ENCODE peak calls at places on chromosomes 3 and 15, in five cellular contexts. M is myocyte, N is H7, K is HFF-Myc, Y is substantia nigra. P is an unnamed sample.

GRCh38 chr3:41768363-41768762 is 193.5 kb downstream of the ULK4 start:
- DNase-seq in M (no peak), N (no peak), K (no peak), Y (no peak), P (no peak)

GRCh38 chr15:48283361-48284157 is 47.7 kb upstream of the DUT start:
- DNase-seq in M (no peak), N (no peak), K (no peak), Y (no peak), P (no peak)

GRCh38 chr3:187041362-187042061 is 97.8 kb downstream of the RPL39L start:
- DNase-seq in M (no peak), N (no peak), K (no peak), Y (no peak), P (peak)

GRCh38 chr3:36381311-36381956 is 1.1 kb downstream of the STAC start:
- DNase-seq in M (no peak), N (peak), K (no peak), Y (no peak), P (no peak)

GRCh38 chr15:77525411-77525811 is 104.7 kb downstream of the HMG20A start:
- DNase-seq in M (no peak), N (peak), K (no peak), Y (no peak), P (no peak)

GRCh38 chr15:95495033-95495541 is 835.4 kb upstream of the NR2F2 start:
- DNase-seq in M (no peak), N (peak), K (no peak), Y (peak), P (no peak)

GRCh38 chr3:12345141-12345561 is 56.3 kb downstream of the PPARG start:
- DNase-seq in M (peak), N (no peak), K (no peak), Y (no peak), P (no peak)

GRCh38 chr3:191244242-191244867 is 45.3 kb downstream of the OSTN start:
- DNase-seq in M (peak), N (no peak), K (no peak), Y (no peak), P (no peak)

GRCh38 chr15:59199775-59200465 is 6.7 kb upstream of the LDHAL6B start:
- DNase-seq in M (peak), N (no peak), K (peak), Y (no peak), P (no peak)

GRCh38 chr3:30437172-30437571 is 169.2 kb upstream of the TGFBR2 start:
- DNase-seq in M (peak), N (peak), K (no peak), Y (no peak), P (no peak)

GRCh38 chr3:80533553-80533952 is 765.8 kb upstream of the ROBO1 start:
- DNase-seq in M (no peak), N (no peak), K (no peak), Y (no peak), P (no peak)

GRCh38 chr3:154799801-154800200 is 280.3 kb upstream of the MME start:
- DNase-seq in M (no peak), N (no peak), K (no peak), Y (no peak), P (no peak)

GRCh38 chr3:43006825-43007224 is 27.7 kb downstream of the GASK1A start:
- DNase-seq in M (no peak), N (no peak), K (no peak), Y (no peak), P (no peak)

GRCh38 chr15:36798366-36798765 is 218.9 kb downstream of the CDIN1 start:
- DNase-seq in M (peak), N (no peak), K (peak), Y (no peak), P (no peak)

GRCh38 chr3:160260587-160261270 is 35.5 kb downstream of the C3orf80 start:
- DNase-seq in M (no peak), N (no peak), K (no peak), Y (no peak), P (no peak)

GRCh38 chr15:77898811-77899730 is 178.4 kb downstream of the TBC1D2B start:
- DNase-seq in M (no peak), N (no peak), K (no peak), Y (no peak), P (no peak)